ENCODE peak calls at places on chromosomes 1 and 21, in six cellular contexts. W is keratinocyte, T is neuronal stem cell, X is GM23248, K is fibroblast of lung, N is mesendoderm. Y is an unnamed sample. For H3K36me3, the result is how much of the 10 kb centered on the place peaks cover.

GRCh38 chr1:215489771-215490566 is 77.1 kb upstream of the KCTD3 start:
- DNase-seq in W (no peak), T (no peak), X (peak), K (no peak), N (no peak), Y (peak)

GRCh38 chr1:8903908-8904650 is 25.6 kb upstream of the ENO1 start:
- DNase-seq in W (peak), T (no peak), X (peak), K (peak), N (peak), Y (peak)

GRCh38 chr21:36355868-36356267 is 29.3 kb upstream of the CHAF1B start:
- DNase-seq in W (no peak), T (no peak), X (no peak), K (no peak), N (no peak), Y (no peak)

GRCh38 chr1:67642694-67643093 is 42.3 kb upstream of the GADD45A start:
- DNase-seq in W (no peak), T (peak), X (no peak), K (peak), N (no peak), Y (no peak)

GRCh38 chr21:15352009-15352408 is 287.2 kb upstream of the NRIP1 start:
- DNase-seq in W (no peak), T (no peak), X (no peak), K (no peak), N (no peak), Y (no peak)

GRCh38 chr1:197787623-197788536 is 12.6 kb upstream of the DENND1B start:
- DNase-seq in W (no peak), T (no peak), X (no peak), K (no peak), N (no peak), Y (no peak)

GRCh38 chr1:82392513-82392912 is 591.8 kb downstream of the ADGRL2 start:
- DNase-seq in W (no peak), T (no peak), X (peak), K (peak), N (no peak), Y (peak)

GRCh38 chr1:38034871-38035270 is 11.7 kb downstream of the POU3F1 start:
- DNase-seq in W (no peak), T (no peak), X (no peak), K (no peak), N (no peak), Y (no peak)

GRCh38 chr1:67463298-67463960 is 33.2 kb upstream of the SERBP1 start:
- DNase-seq in W (no peak), T (peak), X (no peak), K (peak), N (peak), Y (no peak)

GRCh38 chr1:69172003-69173000 is 395.4 kb upstream of the LRRC7 start:
- DNase-seq in W (no peak), T (no peak), X (peak), K (peak), N (no peak), Y (peak)

GRCh38 chr1:46549697-46550681 is 1.5 kb downstream of the KNCN start:
- DNase-seq in W (no peak), T (peak), X (peak), K (peak), N (peak), Y (peak)

GRCh38 chr1:248752119-248752931 is 3.2 kb downstream of the LYPD8 start:
- DNase-seq in W (no peak), T (no peak), X (peak), K (no peak), N (peak), Y (no peak)

GRCh38 chr1:41811978-41812852 is 106.5 kb downstream of the HIVEP3 start:
- DNase-seq in W (peak), T (peak), X (peak), K (peak), N (peak), Y (peak)

DNA sequence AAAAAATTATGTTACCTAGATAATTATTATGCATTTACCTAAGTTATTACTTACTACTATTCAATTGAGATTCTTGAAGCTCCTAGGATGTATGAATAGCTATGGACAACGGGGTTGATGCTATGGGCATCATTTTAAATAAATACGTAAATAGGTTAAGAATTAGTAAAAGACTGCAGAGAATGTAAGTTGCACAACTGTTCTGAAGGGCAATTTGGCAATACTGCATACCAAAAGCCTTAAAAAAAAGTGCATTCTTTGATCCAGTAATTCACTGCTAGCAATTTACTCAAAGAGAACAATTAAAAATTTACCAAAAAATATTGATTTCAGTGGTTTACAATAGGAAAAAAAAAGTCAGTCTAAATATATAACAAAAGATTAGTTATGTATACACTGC is 3.5 kb downstream of the ARPC5 start:
- DNase-seq in W (no peak), T (no peak), X (peak), K (peak), N (no peak), Y (no peak)
- H3K9ac ChIP-seq in W (no peak), T (no peak), X (peak), K (no peak), N (no peak), Y (no peak)

GRCh38 chr1:109611308-109611950 is 8.0 kb downstream of the GNAT2 start:
- DNase-seq in W (no peak), T (no peak), X (no peak), K (no peak), N (no peak), Y (no peak)

GRCh38 chr1:109611951-109612310 is 7.5 kb downstream of the GNAT2 start:
- DNase-seq in W (no peak), T (no peak), X (no peak), K (no peak), N (no peak), Y (no peak)

GRCh38 chr1:109615879-109616278 is 3.5 kb downstream of the GNAT2 start:
- DNase-seq in W (no peak), T (no peak), X (no peak), K (no peak), N (no peak), Y (no peak)

GRCh38 chr1:109610609-109611307 is 8.7 kb downstream of the GNAT2 start:
- DNase-seq in W (no peak), T (no peak), X (peak), K (no peak), N (peak), Y (peak)

GRCh38 chr1:109613396-109614147 is 5.8 kb downstream of the GNAT2 start:
- DNase-seq in W (no peak), T (no peak), X (peak), K (peak), N (no peak), Y (no peak)
- H3K4me2 ChIP-seq in W (no peak), T (no peak), X (no peak), K (peak), N (no peak), Y (no peak)

GRCh38 chr1:58679463-58679862 is 20.4 kb downstream of the MYSM1 start:
- DNase-seq in W (no peak), T (no peak), X (no peak), K (no peak), N (no peak), Y (no peak)
- H3K36me3 ChIP-seq in W (under half), T (under half), X (half or more), K (under half), N (under half), Y (under half)

DNA sequence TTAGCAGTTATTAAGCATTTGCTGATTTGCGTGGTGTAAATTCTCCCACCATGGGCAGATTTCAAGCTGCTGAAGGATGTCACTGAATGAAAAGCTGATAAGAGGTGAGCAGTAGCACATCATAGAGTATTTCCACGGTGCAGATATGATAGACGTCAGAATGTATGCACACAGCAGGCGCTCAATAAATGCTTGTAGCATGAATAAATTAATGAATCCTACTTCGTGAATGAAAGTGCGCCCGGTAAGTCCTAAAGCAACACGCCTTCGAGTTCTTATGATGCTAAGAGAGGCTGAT is 505 bp upstream of the UBIAD1 start:
- DNase-seq in W (no peak), T (no peak), X (no peak), K (no peak), N (no peak), Y (no peak)
- H3K9ac ChIP-seq in W (no peak), T (no peak), X (peak), K (no peak), N (no peak), Y (no peak)

DNA sequence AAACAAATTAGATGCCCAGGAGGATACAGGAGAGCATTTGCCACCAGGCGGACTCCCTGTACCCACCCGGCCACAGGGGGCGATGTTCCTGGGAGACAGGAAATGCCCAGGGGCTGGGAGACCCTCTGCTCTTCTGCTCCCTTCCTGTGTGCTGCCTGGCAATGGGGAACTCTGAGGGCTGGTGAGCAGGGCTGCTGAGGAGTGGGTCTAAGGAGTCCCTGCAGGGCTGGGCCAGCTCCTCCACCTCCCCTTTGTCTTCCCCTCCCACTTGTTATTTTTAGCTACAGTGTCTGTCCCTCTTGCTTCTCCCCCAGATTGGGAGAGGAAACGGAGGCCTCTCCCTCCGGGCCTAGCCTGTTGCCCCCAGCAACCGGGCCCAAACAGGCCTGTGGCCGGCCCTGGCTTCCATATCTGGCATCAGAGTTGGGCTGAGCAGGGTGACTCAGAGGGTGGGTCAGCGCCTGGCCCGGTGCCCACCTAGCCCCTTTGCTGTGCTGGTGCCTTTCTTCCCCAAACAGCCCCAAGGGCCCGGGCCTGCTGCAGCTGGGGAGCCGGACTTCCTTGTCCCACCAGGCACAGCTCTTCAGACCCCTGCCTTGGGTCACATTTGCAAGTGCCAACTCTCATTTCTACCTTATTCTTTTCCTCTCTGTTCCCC is 11.7 kb downstream of the LMNA start:
- DNase-seq in W (peak), T (no peak), X (peak), K (peak), N (peak), Y (peak)
- H3K4me2 ChIP-seq in W (peak), T (no peak), X (peak), K (peak), N (no peak), Y (peak)